ENCODE peak calls at places on chromosomes 13 and 19, in seven cellular contexts. Y is psoas muscle, L is heart right ventricle, O is colonic mucosa, Z is SK-N-SH, A is mesendoderm, H is substantia nigra. N is an unnamed sample.

GRCh38 chr19:15252398-15253018 is 20.3 kb upstream of the EPHX3 start:
- DNase-seq in Y (peak), L (no peak), O (no peak), Z (no peak), A (peak), H (peak), N (peak)

GRCh38 chr13:91359071-91359470 is 11.6 kb downstream of the MIR17HG start:
- DNase-seq in Y (no peak), L (no peak), O (no peak), Z (no peak), A (no peak), H (no peak), N (no peak)

GRCh38 chr13:113965968-113966884 is 7.7 kb downstream of the C13orf46 start:
- DNase-seq in Y (no peak), L (no peak), O (no peak), Z (no peak), A (no peak), H (no peak), N (no peak)

GRCh38 chr19:47444388-47444821 is 25.1 kb upstream of the MEIS3 start:
- DNase-seq in Y (no peak), L (no peak), O (no peak), Z (no peak), A (peak), H (no peak), N (no peak)

GRCh38 chr13:20997301-20998061 is 63.9 kb downstream of the LATS2 start:
- DNase-seq in Y (peak), L (no peak), O (no peak), Z (no peak), A (peak), H (no peak), N (peak)

GRCh38 chr19:13033819-13034611 is 38.7 kb downstream of the NFIX start:
- DNase-seq in Y (peak), L (peak), O (peak), Z (peak), A (peak), H (peak), N (no peak)

GRCh38 chr19:36488816-36489138 is 584 bp downstream of the ZNF566 start:
- DNase-seq in Y (no peak), L (no peak), O (no peak), Z (peak), A (no peak), H (no peak), N (no peak)

GRCh38 chr19:55546822-55547614 is 1.7 kb upstream of the SBK3 start:
- DNase-seq in Y (peak), L (peak), O (peak), Z (no peak), A (no peak), H (no peak), N (no peak)

GRCh38 chr13:109610517-109610916 is 175.9 kb downstream of the IRS2 start:
- DNase-seq in Y (peak), L (peak), O (peak), Z (peak), A (peak), H (peak), N (no peak)

GRCh38 chr19:46579286-46579944 is 21.7 kb upstream of the CALM3 start:
- DNase-seq in Y (no peak), L (no peak), O (no peak), Z (peak), A (peak), H (no peak), N (no peak)

GRCh38 chr19:28332351-28332750 is 880.6 kb downstream of the UQCRFS1 start:
- DNase-seq in Y (no peak), L (no peak), O (no peak), Z (no peak), A (no peak), H (no peak), N (no peak)

GRCh38 chr19:46513461-46514236 is 18.0 kb upstream of the PNMA8B start:
- DNase-seq in Y (peak), L (peak), O (peak), Z (peak), A (peak), H (peak), N (peak)

GRCh38 chr19:36014029-36014924 is at the start of gene ALKBH6:
- DNase-seq in Y (peak), L (peak), O (peak), Z (peak), A (peak), H (peak), N (peak)

GRCh38 chr19:7349231-7349591 is 474 bp downstream of the ARHGEF18 start:
- DNase-seq in Y (no peak), L (no peak), O (no peak), Z (no peak), A (no peak), H (no peak), N (no peak)

GRCh38 chr19:7351861-7352260 is 3.1 kb downstream of the ARHGEF18 start:
- DNase-seq in Y (no peak), L (no peak), O (no peak), Z (no peak), A (no peak), H (no peak), N (no peak)

GRCh38 chr19:7346488-7346971 is 2.2 kb upstream of the ARHGEF18 start:
- DNase-seq in Y (no peak), L (no peak), O (no peak), Z (no peak), A (no peak), H (no peak), N (no peak)

GRCh38 chr19:7349961-7350711 is 1.4 kb downstream of the ARHGEF18 start:
- DNase-seq in Y (no peak), L (no peak), O (no peak), Z (no peak), A (no peak), H (no peak), N (no peak)

GRCh38 chr19:7348587-7349230 is at the start of gene ARHGEF18:
- DNase-seq in Y (no peak), L (no peak), O (no peak), Z (no peak), A (no peak), H (no peak), N (no peak)
- H3K27ac ChIP-seq in Y (no peak), L (no peak), O (no peak), Z (no peak), A (no peak), H (no peak), N (no peak)

DNA sequence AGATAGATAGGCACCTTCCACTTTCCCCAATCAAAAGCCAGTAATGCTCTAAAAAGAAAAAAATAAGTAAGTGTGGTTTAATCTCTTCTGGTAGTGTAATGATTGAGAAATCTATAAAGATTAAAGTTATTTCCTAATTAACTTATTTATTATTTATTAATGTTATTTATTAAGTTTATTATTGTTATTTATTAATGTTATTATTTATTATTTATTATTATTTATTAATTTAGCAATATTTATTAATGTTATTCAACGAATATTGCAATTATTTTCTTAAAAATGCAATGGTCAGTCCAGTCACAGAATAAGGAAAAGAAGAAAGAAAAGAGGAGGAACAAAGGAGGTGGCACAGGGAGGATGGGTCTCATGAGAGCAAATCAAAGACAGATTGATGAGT is 100.7 kb downstream of the FREM2 start:
- DNase-seq in Y (no peak), L (no peak), O (no peak), Z (no peak), A (no peak), H (no peak), N (no peak)
- H3K27ac ChIP-seq in Y (no peak), L (no peak), O (no peak), Z (no peak), A (no peak), H (no peak), N (no peak)

DNA sequence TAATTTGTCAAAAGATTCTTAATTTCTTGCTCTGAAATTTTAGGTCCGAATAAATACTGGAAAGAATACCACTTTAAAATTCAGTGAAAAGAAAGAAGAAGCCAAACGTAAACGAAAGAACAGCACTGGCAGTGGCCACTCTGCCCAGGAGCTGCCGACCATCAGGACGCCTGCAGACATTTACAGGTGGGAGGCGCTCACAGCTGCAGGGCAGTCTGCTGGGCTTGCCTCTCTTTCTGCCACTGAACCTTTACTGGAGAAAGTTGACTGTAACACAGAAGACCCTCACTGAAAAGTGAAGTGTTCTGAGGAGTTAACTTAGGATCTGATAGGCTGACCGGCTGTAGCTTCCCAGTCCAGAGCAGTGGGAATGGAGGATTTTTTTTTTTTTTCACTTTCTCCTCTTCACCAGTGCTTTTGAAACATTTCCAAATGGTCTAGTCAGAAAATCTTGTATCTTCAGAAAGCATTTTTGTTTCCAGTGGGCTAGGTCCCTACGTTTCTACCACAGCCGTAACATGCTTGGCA is 69.1 kb downstream of the URI1 start:
- DNase-seq in Y (no peak), L (no peak), O (no peak), Z (no peak), A (peak), H (no peak), N (no peak)
- H3K27ac ChIP-seq in Y (no peak), L (no peak), O (no peak), Z (no peak), A (no peak), H (no peak), N (no peak)

DNA sequence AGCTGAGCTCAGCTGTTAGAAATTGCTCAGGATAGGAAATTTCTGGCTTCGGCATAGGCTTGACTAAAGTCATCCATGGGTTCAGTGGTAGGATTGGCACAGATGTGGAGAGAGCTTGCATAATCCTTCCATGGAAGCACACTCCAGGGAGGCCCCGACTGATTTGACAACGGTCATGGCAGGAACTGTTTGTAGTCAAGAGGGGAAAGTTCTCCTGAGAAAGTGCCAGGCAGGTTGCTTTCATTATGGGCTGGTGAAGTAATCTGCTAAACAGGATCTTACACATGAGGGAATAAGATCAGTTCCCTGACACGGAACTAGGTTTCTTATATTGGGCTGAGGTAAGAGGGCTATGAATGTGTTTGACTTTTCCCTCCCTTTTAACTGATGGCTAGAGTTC is 120.1 kb downstream of the RGCC start:
- DNase-seq in Y (peak), L (no peak), O (peak), Z (no peak), A (no peak), H (no peak), N (no peak)
- H3K27ac ChIP-seq in Y (peak), L (peak), O (no peak), Z (no peak), A (no peak), H (no peak), N (no peak)

GRCh38 chr13:107462501-107462900 is 752.8 kb downstream of the LIG4 start:
- DNase-seq in Y (no peak), L (no peak), O (no peak), Z (no peak), A (no peak), H (no peak), N (no peak)

GRCh38 chr13:107458269-107458668 is 757.1 kb downstream of the LIG4 start:
- DNase-seq in Y (no peak), L (no peak), O (no peak), Z (no peak), A (no peak), H (no peak), N (no peak)

GRCh38 chr13:107459430-107459829 is 755.9 kb downstream of the LIG4 start:
- DNase-seq in Y (no peak), L (no peak), O (no peak), Z (no peak), A (no peak), H (no peak), N (no peak)

GRCh38 chr13:107457686-107458085 is 757.6 kb downstream of the LIG4 start:
- DNase-seq in Y (no peak), L (no peak), O (no peak), Z (no peak), A (peak), H (no peak), N (no peak)

GRCh38 chr13:107461751-107462150 is 753.6 kb downstream of the LIG4 start:
- DNase-seq in Y (no peak), L (no peak), O (no peak), Z (no peak), A (no peak), H (no peak), N (no peak)
- H3K27ac ChIP-seq in Y (no peak), L (no peak), O (no peak), Z (no peak), A (no peak), H (no peak), N (no peak)

GRCh38 chr13:73519720-73520119 is 460.9 kb downstream of the KLF5 start:
- DNase-seq in Y (no peak), L (no peak), O (no peak), Z (no peak), A (no peak), H (no peak), N (no peak)

GRCh38 chr13:73521291-73521626 is 462.5 kb downstream of the KLF5 start:
- DNase-seq in Y (no peak), L (no peak), O (no peak), Z (no peak), A (no peak), H (no peak), N (no peak)

GRCh38 chr13:73522937-73523336 is 464.1 kb downstream of the KLF5 start:
- DNase-seq in Y (no peak), L (no peak), O (no peak), Z (no peak), A (peak), H (no peak), N (no peak)

GRCh38 chr13:73521970-73522549 is 463.3 kb downstream of the KLF5 start:
- DNase-seq in Y (no peak), L (no peak), O (no peak), Z (no peak), A (no peak), H (no peak), N (no peak)

GRCh38 chr13:73520566-73521290 is 461.9 kb downstream of the KLF5 start:
- DNase-seq in Y (no peak), L (no peak), O (no peak), Z (no peak), A (no peak), H (no peak), N (no peak)
- H3K27ac ChIP-seq in Y (no peak), L (no peak), O (no peak), Z (no peak), A (no peak), H (no peak), N (no peak)